ENCODE peak calls at places on chromosome 11, in six cellular contexts. L, E, I, Y, F and R are unnamed samples.

GRCh38 chr11:54832676-54833075 is 126.0 kb downstream of the OR4A5 start:
- DNase-seq in L (no peak), E (no peak), I (no peak), Y (no peak), F (no peak), R (no peak)

GRCh38 chr11:70799386-70799785 is 401.1 kb downstream of the CTTN start:
- DNase-seq in L (no peak), E (no peak), I (no peak), Y (no peak), F (no peak), R (no peak)

GRCh38 chr11:3106736-3107524 is 49.7 kb upstream of the CARS1 start:
- DNase-seq in L (no peak), E (no peak), I (no peak), Y (peak; percentile 29), F (peak; percentile 16), R (peak; percentile 62)

GRCh38 chr11:44727373-44728084 is 767 bp downstream of the TSPAN18 start:
- DNase-seq in L (peak; percentile 83), E (no peak), I (peak; percentile 74), Y (peak; percentile 85), F (peak; percentile 92), R (peak; percentile 89)

GRCh38 chr11:99325807-99326206 is 305.1 kb downstream of the CNTN5 start:
- DNase-seq in L (no peak), E (no peak), I (no peak), Y (no peak), F (no peak), R (no peak)

GRCh38 chr11:70127653-70128434 is 49.7 kb downstream of the ANO1 start:
- DNase-seq in L (no peak), E (no peak), I (no peak), Y (no peak), F (no peak), R (no peak)

GRCh38 chr11:110182886-110183285 is 89.7 kb downstream of the ZC3H12C start:
- DNase-seq in L (no peak), E (no peak), I (no peak), Y (no peak), F (no peak), R (no peak)

GRCh38 chr11:102989379-102990047 is 34.0 kb upstream of the MMP13 start:
- DNase-seq in L (no peak), E (no peak), I (no peak), Y (no peak), F (no peak), R (no peak)

GRCh38 chr11:128738942-128739341 is 45.1 kb downstream of the FLI1 start:
- DNase-seq in L (no peak), E (no peak), I (no peak), Y (no peak), F (no peak), R (no peak)

GRCh38 chr11:50178732-50179131 is 146.1 kb downstream of the OR4C45 start:
- DNase-seq in L (no peak), E (no peak), I (no peak), Y (no peak), F (no peak), R (no peak)

GRCh38 chr11:130640526-130640925 is 192.1 kb downstream of the ADAMTS15 start:
- DNase-seq in L (no peak), E (peak; percentile 75), I (no peak), Y (no peak), F (no peak), R (no peak)

GRCh38 chr11:103779054-103779453 is 257.4 kb upstream of the DDI1 start:
- DNase-seq in L (no peak), E (no peak), I (no peak), Y (no peak), F (no peak), R (no peak)

GRCh38 chr11:43880640-43881159 is at the start of gene ALKBH3:
- DNase-seq in L (peak; percentile 95), E (peak; percentile 98), I (peak; percentile 90), Y (peak; percentile 92), F (peak; percentile 90), R (peak; percentile 93)

GRCh38 chr11:77422690-77423089 is 51.2 kb downstream of the PAK1 start:
- DNase-seq in L (no peak), E (no peak), I (no peak), Y (no peak), F (no peak), R (no peak)

DNA sequence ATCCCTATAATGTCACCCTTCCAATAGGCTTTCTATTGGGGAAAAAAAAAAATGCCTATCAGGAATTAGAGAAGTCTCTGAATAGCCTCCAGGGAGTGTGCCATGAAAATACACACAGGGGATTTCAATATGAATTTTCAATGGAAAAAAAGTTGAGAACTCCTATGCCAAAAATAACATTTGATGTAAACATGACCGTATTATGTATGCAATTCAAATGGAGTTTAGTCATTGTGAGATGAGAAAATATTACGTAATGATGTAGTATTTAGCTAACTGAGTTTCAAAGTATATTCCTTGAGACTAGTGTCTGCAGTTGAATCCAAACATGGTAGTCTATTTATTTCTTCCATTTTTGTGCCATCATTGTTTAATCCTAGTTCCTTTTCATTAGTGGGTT is 182.3 kb downstream of the BLID start:
- DNase-seq in L (no peak), E (no peak), I (no peak), Y (no peak), F (no peak), R (no peak)
- H3K4me1 ChIP-seq in L (peaks cover 26% of the 10 kb centered on the region), E (peaks cover 18% of the 10 kb centered on the region), I (no peaks in the 10 kb centered on the region), Y (no peaks in the 10 kb centered on the region), F (peaks cover 17% of the 10 kb centered on the region), R (peaks cover 9% of the 10 kb centered on the region)

GRCh38 chr11:62466444-62466843 is 47.6 kb downstream of the SCGB1A1 start:
- DNase-seq in L (no peak), E (no peak), I (no peak), Y (no peak), F (no peak), R (no peak)

GRCh38 chr11:62468577-62468976 is 49.7 kb downstream of the SCGB1A1 start:
- DNase-seq in L (no peak), E (no peak), I (no peak), Y (no peak), F (no peak), R (no peak)

GRCh38 chr11:62459080-62459479 is 40.2 kb downstream of the SCGB1A1 start:
- DNase-seq in L (no peak), E (no peak), I (no peak), Y (no peak), F (no peak), R (no peak)

GRCh38 chr11:62461740-62462522 is 43.1 kb downstream of the SCGB1A1 start:
- DNase-seq in L (no peak), E (no peak), I (no peak), Y (no peak), F (no peak), R (no peak)

DNA sequence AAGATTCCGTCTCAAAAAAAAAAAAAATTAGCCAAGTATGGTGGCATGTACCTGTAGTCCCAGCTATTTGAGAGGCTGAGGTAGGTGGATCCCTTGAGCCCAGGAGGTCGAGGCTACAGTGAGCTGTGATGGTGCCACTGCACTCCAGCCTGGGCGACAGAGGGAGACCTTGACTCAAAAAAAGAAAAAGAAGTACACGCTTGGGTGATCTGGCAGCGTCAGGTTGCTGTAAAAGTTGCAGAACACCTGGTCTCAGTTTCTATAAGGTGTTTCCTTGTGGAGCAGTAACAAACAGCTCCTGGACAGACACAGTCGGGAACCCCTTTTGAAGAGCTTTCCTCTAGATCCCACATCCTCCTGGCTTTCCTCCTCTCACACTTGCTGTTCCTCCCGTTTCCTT is 45.8 kb downstream of the SCGB1A1 start:
- DNase-seq in L (no peak), E (no peak), I (no peak), Y (no peak), F (no peak), R (no peak)
- TF ChIP-seq CTCF in L (no peak), E (no peak), I (no peak), Y (no peak), F (no peak), R (no peak)

DNA sequence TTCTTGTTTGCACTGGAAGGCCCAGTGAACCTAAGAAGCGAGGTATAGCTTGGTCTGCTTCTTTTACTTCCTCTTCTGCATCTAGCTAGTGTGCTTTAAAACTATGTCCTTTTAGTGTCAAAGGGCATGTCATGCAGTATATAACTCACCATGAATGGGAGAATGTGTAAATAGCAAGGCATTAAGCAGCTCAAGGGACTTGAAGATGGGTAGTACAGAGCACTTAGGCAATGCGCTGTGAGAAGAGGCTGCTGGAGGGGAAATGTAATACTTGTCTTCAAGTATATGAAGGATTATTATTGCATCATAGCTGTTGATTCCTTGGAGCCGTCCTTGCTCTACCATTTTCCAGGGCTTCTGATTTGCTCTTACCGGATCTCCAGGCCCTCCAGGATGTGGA is 7.6 kb downstream of the MAML2 start:
- DNase-seq in L (no peak), E (no peak), I (no peak), Y (no peak), F (no peak), R (no peak)
- H3K4me1 ChIP-seq in L (peaks cover 79% of the 10 kb centered on the region), E (peaks cover 86% of the 10 kb centered on the region), I (peaks cover 84% of the 10 kb centered on the region), Y (peaks cover 26% of the 10 kb centered on the region), F (peaks cover 86% of the 10 kb centered on the region), R (peaks cover 71% of the 10 kb centered on the region)

DNA sequence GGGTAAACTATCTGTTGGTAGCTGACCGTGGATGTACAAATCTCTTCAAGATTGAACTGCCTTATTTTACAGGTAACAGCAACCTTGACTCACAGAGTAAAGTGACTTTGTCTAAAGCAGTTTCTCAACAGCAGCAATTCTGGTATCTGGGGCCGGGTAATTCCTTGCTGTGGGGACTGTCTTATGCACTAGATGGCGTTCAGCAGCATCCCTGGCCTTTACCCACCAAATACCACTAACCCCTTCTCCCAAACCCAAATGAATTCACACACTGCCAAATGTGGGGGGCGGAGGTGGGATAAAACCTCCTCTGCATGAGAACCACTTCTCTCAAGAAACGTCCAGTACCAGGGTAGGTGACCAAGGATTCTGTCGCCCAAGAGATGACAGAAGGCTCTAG is 1.7 kb upstream of the INCENP start:
- DNase-seq in L (no peak), E (no peak), I (no peak), Y (no peak), F (no peak), R (peak; percentile 47)
- TF ChIP-seq CTCF in L (no peak), E (no peak), I (no peak), Y (no peak), F (no peak), R (no peak)